ENCODE peak calls at places on chromosomes 13 and 19, in seven cellular contexts. Z, H, M, I, X, Y and J are unnamed samples.
A peak's percentile ranks its signal among the peaks of the same experiment; 100 is the strongest.

GRCh38 chr19:40150170-40150569 is 41.1 kb upstream of the MAP3K10 start:
- DNase-seq in Z (no peak), H (no peak), M (no peak), I (no peak), X (no peak), Y (no peak), J (no peak)

GRCh38 chr19:45342911-45343310 is 2.4 kb downstream of the KLC3 start:
- DNase-seq in Z (no peak), H (no peak), M (no peak), I (no peak), X (no peak), Y (no peak), J (no peak)

GRCh38 chr13:114285166-114285808 is 3.9 kb downstream of the UPF3A start:
- DNase-seq in Z (no peak), H (no peak), M (no peak), I (no peak), X (no peak), Y (no peak), J (no peak)

GRCh38 chr19:3397266-3398022 is 31.1 kb downstream of the NFIC start:
- DNase-seq in Z (peak; percentile 56), H (no peak), M (no peak), I (peak; percentile 79), X (peak; percentile 44), Y (peak; percentile 47), J (no peak)

GRCh38 chr19:28549680-28550277 is 663.2 kb downstream of the UQCRFS1 start:
- DNase-seq in Z (no peak), H (no peak), M (no peak), I (no peak), X (no peak), Y (no peak), J (no peak)

GRCh38 chr19:14474827-14475226 is 327 bp downstream of the PTGER1 start:
- DNase-seq in Z (no peak), H (no peak), M (no peak), I (no peak), X (no peak), Y (no peak), J (no peak)

GRCh38 chr19:16877581-16877980 is 11.2 kb upstream of the F2RL3 start:
- DNase-seq in Z (no peak), H (no peak), M (no peak), I (no peak), X (no peak), Y (no peak), J (no peak)

GRCh38 chr19:47663911-47664771 is 49.1 kb upstream of the EHD2 start:
- DNase-seq in Z (peak; percentile 81), H (peak; percentile 86), M (no peak), I (peak; percentile 77), X (peak; percentile 69), Y (no peak), J (peak; percentile 88)

GRCh38 chr19:48553676-48554384 is 1.9 kb downstream of the SULT2B1 start:
- DNase-seq in Z (no peak), H (no peak), M (no peak), I (peak; percentile 99), X (peak; percentile 50), Y (peak; percentile 67), J (no peak)

GRCh38 chr19:42199440-42200115 is 17.9 kb downstream of the DEDD2 start:
- DNase-seq in Z (peak; percentile 87), H (no peak), M (no peak), I (no peak), X (peak; percentile 53), Y (no peak), J (no peak)

GRCh38 chr19:39420769-39421168 is 8.3 kb downstream of the PLEKHG2 start:
- DNase-seq in Z (no peak), H (no peak), M (no peak), I (peak; percentile 29), X (no peak), Y (no peak), J (no peak)

GRCh38 chr13:81602236-81602635 is 1261.3 kb upstream of the SPRY2 start:
- DNase-seq in Z (no peak), H (no peak), M (no peak), I (no peak), X (no peak), Y (no peak), J (no peak)

GRCh38 chr13:29502391-29503008 is 93.0 kb downstream of the SLC7A1 start:
- DNase-seq in Z (no peak), H (no peak), M (no peak), I (no peak), X (no peak), Y (no peak), J (no peak)

GRCh38 chr13:76350399-76350798 is 535.8 kb downstream of the KCTD12 start:
- DNase-seq in Z (no peak), H (no peak), M (no peak), I (peak; percentile 0), X (no peak), Y (no peak), J (no peak)

GRCh38 chr19:7921302-7921954 is 1.3 kb downstream of the SNAPC2 start:
- DNase-seq in Z (peak; percentile 51), H (no peak), M (no peak), I (no peak), X (no peak), Y (no peak), J (no peak)

GRCh38 chr13:94595943-94596574 is at the start of gene TGDS:
- DNase-seq in Z (peak; percentile 97), H (peak; percentile 77), M (peak; percentile 87), I (peak; percentile 92), X (peak; percentile 95), Y (peak; percentile 91), J (peak; percentile 94)

GRCh38 chr13:101157261-101157660 is 259.0 kb downstream of the NALCN start:
- DNase-seq in Z (no peak), H (no peak), M (no peak), I (no peak), X (no peak), Y (no peak), J (no peak)

GRCh38 chr13:30577381-30577780 is 40.3 kb upstream of the USPL1 start:
- DNase-seq in Z (no peak), H (no peak), M (no peak), I (peak; percentile 43), X (peak; percentile 18), Y (no peak), J (no peak)

GRCh38 chr13:73465629-73465974 is 406.8 kb downstream of the KLF5 start:
- DNase-seq in Z (no peak), H (no peak), M (no peak), I (peak; percentile 60), X (peak; percentile 14), Y (no peak), J (no peak)

GRCh38 chr13:44224433-44225149 is 149.0 kb upstream of the SERP2 start:
- DNase-seq in Z (no peak), H (peak; percentile 54), M (no peak), I (no peak), X (no peak), Y (no peak), J (no peak)

GRCh38 chr13:21625366-21625765 is 21.4 kb upstream of the MICU2 start:
- DNase-seq in Z (no peak), H (no peak), M (no peak), I (peak; percentile 45), X (peak; percentile 19), Y (peak; percentile 36), J (no peak)

GRCh38 chr19:6800991-6801396 is 28.5 kb downstream of the VAV1 start:
- DNase-seq in Z (no peak), H (no peak), M (no peak), I (peak; percentile 96), X (no peak), Y (no peak), J (no peak)
- H3K4me3 ChIP-seq in Z (no peak overlapping the region), H (no peak overlapping the region), M (peak overlapping the region; percentile 5), I (peak overlapping the region; percentile 44), X (peak overlapping the region; percentile 35), Y (peak overlapping the region; percentile 19), J (no peak overlapping the region)

GRCh38 chr13:66364346-66364745 is 865.8 kb downstream of the PCDH9 start:
- DNase-seq in Z (no peak), H (no peak), M (no peak), I (no peak), X (no peak), Y (no peak), J (no peak)
- TF ChIP-seq EP300 in Z (no peak), H (no peak), M (no peak), I (no peak), X (no peak), Y (no peak), J (no peak)

DNA sequence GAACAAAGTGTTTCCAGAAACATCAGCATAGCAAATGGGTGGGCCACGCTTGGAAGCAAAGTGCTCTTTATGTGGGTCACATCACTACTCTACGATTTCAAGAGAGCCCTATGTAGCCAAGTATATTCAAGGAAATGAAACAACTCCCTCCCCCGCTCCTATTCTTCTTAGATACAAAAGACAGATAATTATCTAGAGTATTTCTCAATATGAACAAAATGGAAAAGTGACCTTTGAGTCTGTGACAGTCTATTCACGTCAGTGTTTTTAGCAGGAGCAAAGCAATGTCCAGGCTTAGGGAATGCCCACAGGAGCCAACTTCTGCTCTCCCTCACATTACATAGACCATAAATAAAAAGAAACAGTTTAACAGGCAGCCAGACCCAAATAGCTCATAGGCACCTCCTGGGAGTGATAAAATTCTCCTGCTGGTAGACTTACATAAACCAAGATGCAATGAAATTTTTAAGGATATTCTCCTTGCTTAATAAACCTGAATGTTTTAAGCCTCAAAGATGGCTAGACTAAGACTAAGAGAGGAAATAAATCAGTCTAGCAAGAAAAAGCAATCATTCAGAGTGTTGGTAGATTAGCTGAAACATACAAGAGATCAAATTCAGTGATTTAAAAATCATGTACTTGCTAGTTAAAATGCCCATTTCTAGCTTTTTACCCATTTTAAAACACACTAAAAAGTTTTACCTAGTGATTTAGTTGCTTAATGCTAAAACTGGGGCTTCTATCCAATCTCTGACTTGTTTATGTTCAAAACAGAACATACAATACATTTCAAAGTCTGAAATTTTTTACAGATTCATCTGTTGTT is 182.8 kb downstream of the RGCC start:
- DNase-seq in Z (no peak), H (no peak), M (no peak), I (peak; percentile 59), X (no peak), Y (no peak), J (no peak)
- H3K4me3 ChIP-seq in Z (no peak overlapping the region), H (no peak overlapping the region), M (no peak overlapping the region), I (no peak overlapping the region), X (no peak overlapping the region), Y (no peak overlapping the region), J (no peak overlapping the region)

GRCh38 chr13:80121038-80121437 is 219.9 kb downstream of the SPRY2 start:
- DNase-seq in Z (no peak), H (no peak), M (no peak), I (no peak), X (no peak), Y (no peak), J (no peak)

GRCh38 chr13:80131204-80131603 is 209.7 kb downstream of the SPRY2 start:
- DNase-seq in Z (peak; percentile 49), H (peak; percentile 43), M (no peak), I (peak; percentile 68), X (peak; percentile 81), Y (peak; percentile 56), J (peak; percentile 40)

GRCh38 chr13:80123945-80124344 is 217.0 kb downstream of the SPRY2 start:
- DNase-seq in Z (no peak), H (no peak), M (no peak), I (no peak), X (no peak), Y (no peak), J (no peak)

GRCh38 chr13:80126382-80127068 is 214.4 kb downstream of the SPRY2 start:
- DNase-seq in Z (no peak), H (no peak), M (no peak), I (no peak), X (no peak), Y (no peak), J (no peak)
- TF ChIP-seq EP300 in Z (no peak), H (no peak), M (no peak), I (no peak), X (no peak), Y (no peak), J (no peak)

GRCh38 chr13:110617326-110618072 is 2.2 kb downstream of the NAXD start:
- DNase-seq in Z (no peak), H (peak; percentile 35), M (no peak), I (no peak), X (peak; percentile 59), Y (no peak), J (peak; percentile 78)
- H3K4me3 ChIP-seq in Z (no peak overlapping the region), H (no peak overlapping the region), M (peak overlapping the region; percentile 90), I (no peak overlapping the region), X (peak overlapping the region; percentile 79), Y (no peak overlapping the region), J (peak overlapping the region; percentile 81)